ENCODE peak calls at places on chromosomes 13 and 19, in five cellular contexts. R is A549, V is K562, F is HepG2, Q is GM12878. P is an unnamed sample.
A peak's percentile ranks its signal among the peaks of the same experiment; 100 is the strongest.

GRCh38 chr19:46815833-46816627 is 27.6 kb upstream of the SLC1A5 start:
- DNase-seq in Q (no peak), F (peak; percentile 67), R (no peak), V (no peak), P (no peak)

GRCh38 chr19:18649371-18650047 is 12.7 kb downstream of the KLHL26 start:
- DNase-seq in V (no peak), R (no peak), F (no peak), Q (no peak), P (no peak)

GRCh38 chr13:76168661-76169060 is 532.5 kb downstream of the LMO7 start:
- DNase-seq in R (no peak), Q (no peak), V (no peak), F (no peak), P (no peak)

GRCh38 chr19:30168760-30169159 is 203.4 kb upstream of the ZNF536 start:
- DNase-seq in Q (no peak), V (no peak), F (no peak), R (no peak), P (no peak)

GRCh38 chr13:41668130-41668757 is 210.9 kb downstream of the RGCC start:
- DNase-seq in Q (peak; percentile 60), F (peak; percentile 96), V (peak; percentile 75), R (peak; percentile 55), P (peak; percentile 91)

GRCh38 chr13:113009743-113010509 is 40.9 kb downstream of the MCF2L start:
- DNase-seq in R (no peak), V (no peak), F (peak; percentile 98), Q (no peak), P (no peak)

GRCh38 chr19:51572415-51572814 is 1.3 kb downstream of the ZNF175 start:
- DNase-seq in R (no peak), V (peak; percentile 86), Q (no peak), F (no peak), P (no peak)

GRCh38 chr13:26179344-26179743 is 42.8 kb downstream of the RNF6 start:
- DNase-seq in V (no peak), R (no peak), Q (no peak), F (no peak), P (no peak)

GRCh38 chr19:8194528-8195275 is 14.5 kb upstream of the CERS4 start:
- DNase-seq in Q (no peak), F (no peak), V (peak; percentile 16), R (no peak), P (no peak)

GRCh38 chr19:41708481-41708880 is at the start of gene CEACAM5:
- DNase-seq in Q (no peak), F (no peak), R (no peak), V (no peak), P (no peak)

GRCh38 chr13:65435590-65435989 is 1794.5 kb downstream of the PCDH9 start:
- DNase-seq in V (no peak), Q (no peak), R (no peak), F (no peak), P (no peak)

GRCh38 chr19:10284641-10285278 is 2.0 kb upstream of the ICAM4 start:
- DNase-seq in V (no peak), Q (no peak), R (no peak), F (no peak), P (no peak)

GRCh38 chr13:40672310-40673060 is 6.0 kb upstream of the FOXO1 start:
- DNase-seq in F (peak; percentile 73), Q (no peak), R (peak; percentile 43), V (peak; percentile 85), P (peak; percentile 72)

GRCh38 chr13:114096811-114097503 is 35.5 kb downstream of the RASA3 start:
- DNase-seq in Q (no peak), F (no peak), R (no peak), V (no peak), P (no peak)

GRCh38 chr13:33258437-33259193 is 26.9 kb downstream of the STARD13 start:
- DNase-seq in R (no peak), Q (no peak), V (no peak), F (peak; percentile 82), P (no peak)

GRCh38 chr13:113853518-113854237 is 10.2 kb downstream of the GAS6 start:
- DNase-seq in Q (no peak), F (no peak), V (peak; percentile 62), R (no peak), P (no peak)

GRCh38 chr13:43936630-43937029 is 56.9 kb downstream of the LACC1 start:
- DNase-seq in F (no peak), V (no peak), Q (no peak), R (no peak), P (no peak)

GRCh38 chr19:19146000-19146608 is 7.8 kb upstream of the TMEM161A start:
- DNase-seq in Q (no peak), V (peak; percentile 86), R (peak; percentile 32), F (peak; percentile 35), P (peak; percentile 89)

GRCh38 chr13:73481265-73481664 is 422.5 kb downstream of the KLF5 start:
- DNase-seq in Q (no peak), F (no peak), V (no peak), R (no peak), P (no peak)

GRCh38 chr13:28636677-28637317 is 22.1 kb upstream of the POMP start:
- DNase-seq in Q (peak; percentile 68), V (peak; percentile 75), F (peak; percentile 58), R (peak; percentile 22), P (peak; percentile 92)

GRCh38 chr13:30159446-30159839 is 147.9 kb downstream of the KATNAL1 start:
- DNase-seq in V (no peak), R (no peak), F (no peak), Q (no peak), P (no peak)

GRCh38 chr13:93480553-93481106 is 254.0 kb downstream of the GPC6 start:
- DNase-seq in R (no peak), Q (no peak), V (no peak), F (peak; percentile 28), P (no peak)

GRCh38 chr19:10895920-10896319 is 24.6 kb downstream of the CARM1 start:
- DNase-seq in V (no peak), F (no peak), Q (no peak), R (no peak), P (peak; percentile 74)

GRCh38 chr19:55838906-55839305 is 2.6 kb downstream of the NLRP4 start:
- DNase-seq in R (no peak), F (no peak), Q (no peak), V (no peak), P (no peak)

GRCh38 chr19:1945899-1946298 is 4.9 kb downstream of the CSNK1G2 start:
- DNase-seq in V (peak; percentile 58), F (peak; percentile 58), R (peak; percentile 47), Q (no peak), P (peak; percentile 93)

GRCh38 chr19:33559996-33560395 is 38.4 kb upstream of the PEPD start:
- DNase-seq in Q (no peak), F (no peak), R (no peak), V (no peak), P (no peak)

GRCh38 chr19:33556261-33556660 is 34.7 kb upstream of the PEPD start:
- DNase-seq in V (no peak), Q (no peak), F (no peak), R (no peak), P (no peak)

GRCh38 chr19:33554821-33555220 is 33.2 kb upstream of the PEPD start:
- DNase-seq in R (no peak), V (no peak), F (no peak), Q (no peak), P (no peak)

GRCh38 chr19:33558846-33559245 is 37.3 kb upstream of the PEPD start:
- DNase-seq in F (no peak), R (no peak), V (no peak), Q (no peak), P (no peak)

DNA sequence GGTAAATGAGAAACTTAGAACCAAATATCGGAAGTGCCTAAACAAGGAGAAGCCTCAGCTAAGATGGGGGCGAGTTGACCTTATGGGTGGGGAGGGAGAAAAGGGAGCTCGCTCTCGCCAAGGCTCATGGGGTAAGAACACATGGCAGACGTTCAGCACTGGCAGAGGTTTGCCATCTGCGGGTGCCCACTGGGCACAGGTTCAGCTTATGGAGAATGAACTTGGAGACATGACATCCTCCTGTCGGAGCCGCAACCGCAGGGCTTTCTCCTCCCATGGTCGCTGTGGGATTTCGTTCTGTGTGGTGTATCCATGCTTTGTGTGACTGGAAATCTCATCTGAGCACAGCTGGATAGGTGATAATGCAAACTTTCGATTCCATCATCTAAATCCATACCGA is 36.1 kb upstream of the PEPD start:
- DNase-seq in F (no peak), Q (no peak), V (no peak), R (no peak), P (no peak)
- TF ChIP-seq JUNB in F (no peak), Q (no peak), V (no peak), R (no peak), P (no peak)

DNA sequence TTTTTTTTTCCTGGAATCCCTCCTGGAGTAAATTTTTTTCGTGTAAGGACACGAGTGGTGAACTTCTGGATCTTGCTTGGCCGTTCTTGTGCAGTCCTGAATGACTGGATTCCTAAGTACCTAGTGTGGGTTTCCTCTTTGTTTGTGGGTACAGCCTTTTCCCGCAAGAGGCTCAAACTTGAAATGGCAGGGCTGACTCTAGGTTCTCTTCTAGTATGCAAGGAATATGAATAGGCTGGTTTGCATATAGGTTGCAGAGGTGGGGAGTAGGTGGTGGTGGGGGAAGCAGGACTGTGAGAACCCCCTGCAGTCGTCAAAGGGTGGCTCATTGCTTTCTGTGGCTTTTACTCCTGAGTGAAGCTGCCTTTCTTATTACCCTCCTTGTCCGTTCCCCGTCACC is 13.6 kb downstream of the UBAC2 start:
- DNase-seq in Q (peak; percentile 67), V (no peak), R (no peak), F (no peak), P (peak; percentile 24)
- TF ChIP-seq JUNB in Q (no peak), V (no peak), R (no peak), F (no peak), P (no peak)

GRCh38 chr19:12969292-12969988 is at the start of gene DAND5:
- DNase-seq in F (no peak), R (no peak), Q (no peak), V (no peak), P (peak; percentile 34)

GRCh38 chr19:12970070-12970820 is 869 bp downstream of the DAND5 start:
- DNase-seq in R (no peak), F (no peak), V (no peak), Q (no peak), P (no peak)

GRCh38 chr19:12965812-12966135 is 3.6 kb upstream of the DAND5 start:
- DNase-seq in R (no peak), F (no peak), V (no peak), Q (no peak), P (no peak)

GRCh38 chr19:12965017-12965811 is 4.2 kb upstream of the DAND5 start:
- DNase-seq in V (peak; percentile 93), F (peak; percentile 72), Q (peak; percentile 39), R (peak; percentile 53), P (peak; percentile 88)

DNA sequence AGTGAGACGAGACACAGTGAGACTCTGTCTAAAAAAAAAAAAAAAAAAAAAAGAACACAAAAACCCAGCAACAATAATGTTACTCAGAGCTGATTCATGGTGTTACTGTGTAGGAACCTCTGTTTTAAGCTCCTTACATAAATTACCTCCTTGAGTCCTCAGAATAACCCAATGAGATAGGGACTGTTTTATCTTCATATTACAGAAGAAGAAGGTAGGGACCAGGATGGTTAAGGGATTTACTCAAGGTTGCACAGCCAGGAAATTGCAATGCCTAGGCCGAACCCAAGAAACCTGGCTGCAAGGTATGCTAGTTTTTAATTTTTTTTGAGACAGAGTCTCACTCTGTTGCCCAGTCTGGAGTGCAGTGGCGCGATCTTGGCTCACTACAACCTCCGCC is 1.5 kb upstream of the DAND5 start:
- DNase-seq in R (no peak), V (no peak), F (no peak), Q (no peak), P (no peak)
- TF ChIP-seq JUNB in R (no peak), V (no peak), F (no peak), Q (no peak), P (no peak)

GRCh38 chr13:70088926-70089325 is 18.7 kb upstream of the ATXN8OS start:
- DNase-seq in V (no peak), F (no peak), R (no peak), Q (no peak), P (peak; percentile 64)
- TF ChIP-seq JUNB in V (no peak), F (no peak), R (no peak), Q (no peak), P (no peak)